ENCODE peak calls at places on chromosomes 11 and 22, in five cellular contexts. A is GM12878, L is K562, T is H1, Z is HepG2. P is an unnamed sample.
A peak's percentile ranks its signal among the peaks of the same experiment; 100 is the strongest.

GRCh38 chr22:33105501-33105911 is 47.3 kb upstream of the SYN3 start:
- DNase-seq in A (no peak), Z (no peak), L (no peak), T (no peak), P (no peak)

GRCh38 chr22:32644252-32645100 is 157.0 kb upstream of the TIMP3 start:
- DNase-seq in A (no peak), L (no peak), T (no peak), Z (peak; percentile 98), P (no peak)

GRCh38 chr11:553949-554398 is 6.6 kb downstream of the LMNTD2 start:
- DNase-seq in L (no peak), T (no peak), A (no peak), Z (no peak), P (no peak)

GRCh38 chr22:45707605-45708004 is 36.0 kb downstream of the ATXN10 start:
- DNase-seq in A (no peak), Z (no peak), T (no peak), L (no peak), P (no peak)

GRCh38 chr11:86999859-87000753 is 37.6 kb upstream of the TMEM135 start:
- DNase-seq in A (no peak), Z (peak; percentile 99), L (peak; percentile 96), T (no peak), P (no peak)

GRCh38 chr22:30245181-30245984 is 1.2 kb downstream of the LIF start:
- DNase-seq in T (no peak), A (no peak), Z (peak; percentile 35), L (no peak), P (no peak)

GRCh38 chr22:43176090-43176489 is 10.8 kb downstream of the TTLL12 start:
- DNase-seq in Z (no peak), T (no peak), A (no peak), L (no peak), P (no peak)

GRCh38 chr11:62546244-62546936 is at the start of gene AHNAK:
- DNase-seq in L (peak; percentile 81), Z (no peak), T (peak; percentile 79), A (no peak), P (no peak)

GRCh38 chr11:47603295-47603694 is 9.1 kb upstream of the C1QTNF4 start:
- DNase-seq in Z (no peak), L (no peak), A (no peak), T (no peak), P (no peak)

GRCh38 chr11:2175659-2176058 is 4.0 kb upstream of the TH start:
- DNase-seq in Z (no peak), L (no peak), T (no peak), A (no peak), P (no peak)

GRCh38 chr11:5368502-5369043 is 15.0 kb upstream of the OR51M1 start:
- DNase-seq in A (no peak), T (no peak), Z (no peak), L (no peak), P (no peak)

GRCh38 chr22:25492162-25492561 is 72.3 kb upstream of the GRK3 start:
- DNase-seq in L (no peak), Z (no peak), T (no peak), A (no peak), P (no peak)

GRCh38 chr11:119415966-119416365 is 7.0 kb downstream of the THY1 start:
- DNase-seq in Z (no peak), L (no peak), T (no peak), A (no peak), P (no peak)

GRCh38 chr11:119473901-119474681 is 51.1 kb upstream of the THY1 start:
- DNase-seq in L (no peak), T (peak; percentile 29), A (no peak), Z (no peak), P (no peak)

GRCh38 chr22:20752104-20752741 is 21.7 kb upstream of the SERPIND1 start:
- DNase-seq in L (no peak), A (no peak), T (no peak), Z (no peak), P (no peak)

GRCh38 chr22:39994046-39994565 is 648 bp upstream of the FAM83F start:
- DNase-seq in T (no peak), A (no peak), L (peak; percentile 66), Z (no peak), P (no peak)

GRCh38 chr11:118911880-118912741 is 13.6 kb downstream of the BCL9L start:
- DNase-seq in T (peak; percentile 86), Z (peak; percentile 83), A (no peak), L (peak; percentile 94), P (peak; percentile 96)

GRCh38 chr11:122920579-122920978 is 38.0 kb downstream of the JHY start:
- DNase-seq in T (no peak), L (no peak), A (no peak), Z (no peak), P (no peak)

GRCh38 chr11:122917311-122917710 is 34.8 kb downstream of the JHY start:
- DNase-seq in L (no peak), Z (no peak), A (no peak), T (no peak), P (no peak)

GRCh38 chr11:122923302-122923701 is 40.7 kb downstream of the JHY start:
- DNase-seq in Z (no peak), A (no peak), T (no peak), L (no peak), P (no peak)

GRCh38 chr11:122922893-122923292 is 40.3 kb downstream of the JHY start:
- DNase-seq in L (no peak), T (no peak), Z (no peak), A (no peak), P (no peak)
- TF ChIP-seq ATF3 in L (no peak), T (no peak), Z (no peak), A (no peak), P (no peak)

GRCh38 chr11:27421819-27422494 is 50.6 kb downstream of the LGR4 start:
- DNase-seq in Z (no peak), A (no peak), T (no peak), L (no peak), P (no peak)

GRCh38 chr11:27423125-27423524 is 49.5 kb downstream of the LGR4 start:
- DNase-seq in A (no peak), L (no peak), Z (no peak), T (no peak), P (no peak)

GRCh38 chr11:27420722-27421572 is 51.6 kb downstream of the LGR4 start:
- DNase-seq in Z (no peak), A (no peak), L (peak; percentile 89), T (no peak), P (no peak)

GRCh38 chr11:27416568-27417176 is 53.7 kb upstream of the CCDC34 start:
- DNase-seq in A (no peak), L (no peak), T (no peak), Z (no peak), P (no peak)

DNA sequence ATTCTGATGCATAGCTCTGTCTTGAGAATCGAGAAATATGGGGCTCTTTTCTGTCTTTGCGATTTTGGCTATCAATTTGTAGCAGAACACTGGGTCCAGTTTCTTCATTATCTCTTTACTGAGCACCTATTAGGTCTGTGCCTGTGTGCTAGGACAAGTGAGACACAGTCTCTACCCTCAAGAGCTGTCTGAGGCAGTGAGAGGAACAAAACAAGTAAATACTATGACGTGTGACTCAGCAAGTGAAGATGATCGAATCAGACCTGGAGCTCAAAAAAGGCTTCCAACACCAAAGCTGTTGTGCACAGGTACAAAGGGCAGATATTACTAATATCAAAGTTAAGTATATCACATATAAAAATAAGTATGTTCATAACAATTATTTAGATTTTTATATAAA is 52.4 kb downstream of the LGR4 start:
- DNase-seq in A (no peak), T (no peak), L (peak; percentile 82), Z (no peak), P (no peak)
- TF ChIP-seq SIN3A in A (no peak), T (no peak), L (no peak), Z (no peak), P (no peak)

GRCh38 chr22:35531695-35532094 is 8.9 kb upstream of the RASD2 start:
- DNase-seq in A (no peak), Z (no peak), T (no peak), L (no peak), P (no peak)
- TF ChIP-seq CEBPB in A (no peak), Z (no peak), T (no peak), L (no peak), P (no peak)

DNA sequence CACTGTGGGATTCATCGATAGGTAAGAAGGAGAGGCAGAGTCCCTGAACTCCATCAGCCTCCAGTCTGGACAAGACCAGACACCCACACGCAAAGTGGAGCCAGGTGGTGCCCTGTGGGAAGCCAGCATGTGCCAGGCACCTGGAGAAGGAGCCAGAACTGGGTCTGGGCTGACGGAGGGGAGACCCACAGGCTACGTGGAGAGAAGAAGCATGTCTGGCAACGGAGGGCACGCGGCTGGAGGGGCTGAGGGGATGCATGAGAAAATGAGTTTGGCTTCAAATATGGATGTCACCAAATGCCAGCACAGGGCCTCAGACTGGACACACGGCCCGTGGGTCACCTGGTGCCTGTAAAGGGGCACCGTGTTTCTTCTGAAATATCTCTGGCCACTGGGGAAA is 55.7 kb downstream of the LINC01488 start:
- DNase-seq in L (no peak), Z (no peak), A (no peak), T (no peak), P (no peak)
- TF ChIP-seq ATF3 in L (no peak), Z (no peak), A (no peak), T (no peak), P (no peak)

P was measured in HCT116.